ENCODE peak calls at places on chromosomes 13 and 19, in four cellular contexts. R, B, V and A are unnamed samples. For H3K9me3, the result is how much of the 10 kb centered on the place peaks cover.

GRCh38 chr19:6099037-6099436 is 11.3 kb downstream of the RFX2 start:
- DNase-seq in V (no peak), R (no peak), B (no peak), A (no peak)

GRCh38 chr13:73036566-73036965 is 22.2 kb upstream of the KLF5 start:
- DNase-seq in B (no peak), V (no peak), R (no peak), A (no peak)

GRCh38 chr13:24506698-24507335 is 5.8 kb downstream of the PARP4 start:
- DNase-seq in V (no peak), R (no peak), B (no peak), A (no peak)

GRCh38 chr13:112245179-112245724 is 130.9 kb upstream of the SPACA7 start:
- DNase-seq in R (no peak), V (no peak), B (no peak), A (no peak)

GRCh38 chr13:30108913-30109237 is 198.5 kb downstream of the KATNAL1 start:
- DNase-seq in V (peak), R (peak), B (peak), A (no peak)

GRCh38 chr13:90968510-90968909 is 379.0 kb upstream of the MIR17HG start:
- DNase-seq in V (no peak), B (peak), R (no peak), A (no peak)

GRCh38 chr13:49561064-49561410 is 24.3 kb downstream of the RCBTB1 start:
- DNase-seq in V (no peak), R (no peak), B (peak), A (no peak)

GRCh38 chr19:18422530-18423191 is 3.5 kb downstream of the SSBP4 start:
- DNase-seq in B (peak), V (peak), R (no peak), A (peak)

GRCh38 chr13:110536006-110536693 is 25.4 kb downstream of the RAB20 start:
- DNase-seq in B (no peak), V (no peak), R (peak), A (no peak)

GRCh38 chr13:72205773-72206172 is 338.8 kb upstream of the DACH1 start:
- DNase-seq in V (no peak), B (no peak), R (no peak), A (no peak)

GRCh38 chr19:13079542-13079986 is 23.1 kb downstream of the LYL1 start:
- DNase-seq in V (peak), R (no peak), B (no peak), A (no peak)

GRCh38 chr13:99971576-99972189 is at the start of gene ZIC5:
- DNase-seq in B (no peak), R (no peak), V (no peak), A (no peak)

GRCh38 chr19:14450168-14450874 is 17.2 kb downstream of the PKN1 start:
- DNase-seq in B (no peak), V (peak), R (no peak), A (peak)

GRCh38 chr13:37163626-37164365 is 58.3 kb upstream of the CSNK1A1L start:
- DNase-seq in R (no peak), B (no peak), V (no peak), A (no peak)

GRCh38 chr13:41008349-41008980 is 10.7 kb downstream of the ELF1 start:
- DNase-seq in R (no peak), B (no peak), V (no peak), A (no peak)

GRCh38 chr19:32779082-32779481 is 59.5 kb downstream of the TDRD12 start:
- DNase-seq in V (no peak), R (no peak), B (no peak), A (no peak)

GRCh38 chr13:111467111-111467890 is 146.9 kb downstream of the TEX29 start:
- DNase-seq in B (no peak), V (no peak), R (no peak), A (no peak)

GRCh38 chr19:41224632-41225031 is 5.6 kb downstream of the AXL start:
- DNase-seq in V (no peak), R (no peak), B (no peak), A (no peak)

GRCh38 chr19:18020212-18021067 is 12.5 kb downstream of the ARRDC2 start:
- DNase-seq in V (peak), B (peak), R (peak), A (no peak)

GRCh38 chr19:28715157-28715556 is 497.8 kb downstream of the UQCRFS1 start:
- DNase-seq in R (no peak), B (no peak), V (no peak), A (no peak)

GRCh38 chr13:45228002-45228401 is 27.2 kb upstream of the KCTD4 start:
- DNase-seq in R (no peak), B (no peak), V (no peak), A (no peak)

GRCh38 chr13:25981060-25981459 is 70.8 kb downstream of the SHISA2 start:
- DNase-seq in V (no peak), B (no peak), R (no peak), A (no peak)

GRCh38 chr13:35552172-35552844 is 75.8 kb upstream of the MAB21L1 start:
- DNase-seq in V (no peak), R (no peak), B (no peak), A (no peak)

GRCh38 chr19:48495391-48495790 is 16.2 kb downstream of the LMTK3 start:
- DNase-seq in B (no peak), R (no peak), V (no peak), A (no peak)

GRCh38 chr13:23799945-23800344 is 89.3 kb downstream of the MIPEP start:
- DNase-seq in B (no peak), V (no peak), R (no peak), A (no peak)

GRCh38 chr13:95403349-95404140 is 102.3 kb upstream of the ABCC4 start:
- DNase-seq in B (no peak), V (no peak), R (no peak), A (no peak)

GRCh38 chr13:23447927-23448326 is 14.4 kb upstream of the SACS start:
- DNase-seq in R (no peak), V (no peak), B (no peak), A (no peak)

GRCh38 chr19:2950286-2951124 is 5.7 kb upstream of the ZNF77 start:
- DNase-seq in R (peak), B (peak), V (peak), A (peak)

GRCh38 chr19:6172074-6172863 is 36.8 kb downstream of the ACSBG2 start:
- DNase-seq in V (no peak), R (no peak), B (no peak), A (no peak)

GRCh38 chr19:50288954-50289353 is 40.2 kb downstream of the KCNC3 start:
- DNase-seq in B (no peak), V (no peak), R (no peak), A (no peak)
- H3K9me3 ChIP-seq in B (under half), V (under half), R (under half), A (under half)

GRCh38 chr19:8899356-8899755 is 67.2 kb downstream of the MBD3L1 start:
- DNase-seq in B (no peak), R (no peak), V (no peak), A (no peak)

GRCh38 chr19:8900421-8900820 is 68.2 kb downstream of the MBD3L1 start:
- DNase-seq in R (no peak), B (no peak), V (no peak), A (no peak)

GRCh38 chr19:8902520-8902919 is 70.3 kb downstream of the MBD3L1 start:
- DNase-seq in B (no peak), R (no peak), V (no peak), A (no peak)

GRCh38 chr19:8893419-8893818 is 61.2 kb downstream of the MBD3L1 start:
- DNase-seq in V (no peak), R (no peak), B (no peak), A (no peak)

GRCh38 chr19:8897106-8897505 is 64.9 kb downstream of the MBD3L1 start:
- DNase-seq in R (no peak), B (no peak), V (no peak), A (no peak)
- H3K9me3 ChIP-seq in R (under half), B (under half), V (under half), A (under half)

DNA sequence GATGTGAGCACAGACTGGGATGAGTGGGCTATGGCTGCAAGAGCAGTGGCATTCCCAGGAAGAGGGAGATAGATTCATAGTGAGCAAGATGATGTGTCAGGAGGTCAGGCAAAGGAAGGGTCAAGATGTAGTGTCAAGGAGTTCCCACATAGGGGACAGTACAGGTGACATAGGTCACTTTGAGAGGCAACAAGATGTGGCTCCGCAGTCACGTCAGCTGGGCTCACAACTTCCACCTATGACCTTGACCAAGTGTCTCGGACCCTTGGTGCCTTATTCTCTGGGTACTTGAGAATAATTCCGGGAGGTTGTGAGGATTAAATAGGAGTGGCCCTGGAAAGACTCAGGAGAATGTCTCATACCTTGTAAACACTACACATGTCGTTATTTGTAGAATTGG is 10.5 kb downstream of the ZNF317 start:
- DNase-seq in B (no peak), V (no peak), R (no peak), A (no peak)
- H3K9me3 ChIP-seq in B (under half), V (half or more), R (under half), A (under half)

GRCh38 chr19:15475169-15475568 is 4.1 kb downstream of the PGLYRP2 start:
- DNase-seq in V (no peak), R (no peak), B (no peak), A (no peak)
- H3K9me3 ChIP-seq in V (under half), R (under half), B (under half), A (under half)

DNA sequence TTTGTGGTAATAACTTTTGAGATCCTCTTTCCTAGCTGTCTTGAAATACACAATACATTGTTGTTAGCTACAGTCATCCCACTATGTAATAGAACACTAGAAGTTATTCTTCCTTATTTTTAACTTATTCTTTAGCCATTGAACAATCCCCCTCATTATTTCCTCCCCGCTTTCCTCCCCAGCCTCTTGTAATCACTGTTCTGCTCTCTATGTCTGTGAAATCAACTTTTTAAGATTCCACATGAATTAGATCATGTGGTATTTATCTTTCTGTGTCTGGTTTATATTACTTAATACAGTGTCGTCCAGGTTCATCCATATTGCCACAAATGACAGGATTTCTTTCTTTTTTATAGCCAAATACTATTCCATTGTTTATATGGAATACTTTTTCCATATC is 72.9 kb downstream of the SLC10A2 start:
- DNase-seq in B (no peak), V (no peak), R (no peak), A (no peak)
- H3K9me3 ChIP-seq in B (under half), V (under half), R (under half), A (under half)

DNA sequence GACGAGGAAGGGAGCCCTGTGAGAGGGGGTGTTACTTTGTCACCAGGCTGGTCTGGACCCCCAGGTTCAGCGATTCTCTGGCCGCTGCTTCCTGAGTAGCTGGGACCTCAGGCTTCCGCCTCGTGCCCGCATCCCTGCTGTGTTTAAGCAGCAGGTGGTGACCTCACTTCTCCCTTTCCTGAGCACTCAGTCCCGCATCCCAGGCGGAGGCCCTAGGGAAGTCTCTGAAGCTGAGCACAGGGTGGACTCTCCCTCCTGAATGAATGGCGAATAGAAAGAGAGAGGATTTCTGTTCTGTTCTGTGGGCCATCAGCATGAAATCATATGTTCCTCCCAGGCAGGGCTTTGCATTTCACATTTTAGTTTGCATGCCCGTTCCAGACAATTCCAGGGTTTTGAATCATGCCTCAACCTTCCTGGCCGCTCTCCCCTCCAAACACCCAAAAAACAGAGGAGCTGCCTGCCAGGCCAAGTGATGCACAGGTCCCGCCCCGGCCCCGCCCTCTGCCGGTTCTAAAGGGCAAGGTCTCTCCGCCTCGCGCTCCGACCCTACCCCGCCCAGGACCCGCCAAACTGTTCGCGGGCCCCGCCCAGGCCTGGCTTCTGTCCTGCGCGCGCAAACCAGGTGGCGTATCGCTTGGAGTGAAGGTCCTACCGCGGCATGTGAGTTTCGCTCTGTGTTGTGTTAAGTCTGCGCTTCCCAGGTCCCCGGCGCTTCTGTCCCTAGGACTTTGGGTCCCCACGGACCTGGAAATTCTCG is 35.1 kb upstream of the ZNF808 start:
- DNase-seq in R (no peak), V (no peak), B (peak), A (no peak)
- H3K9me3 ChIP-seq in R (under half), V (half or more), B (under half), A (under half)